ENCODE peak calls at places on chromosome 15, in four cellular contexts. Q, G, J and N are unnamed samples.

GRCh38 chr15:79432345-79433311 is 492 bp downstream of the MINAR1 start:
- DNase-seq in J (no peak), Q (no peak), G (no peak), N (no peak)

GRCh38 chr15:96462768-96463167 is 132.3 kb downstream of the NR2F2 start:
- DNase-seq in J (no peak), Q (no peak), G (no peak), N (no peak)

GRCh38 chr15:89669941-89670340 is 9.2 kb downstream of the PLIN1 start:
- DNase-seq in Q (no peak), G (no peak), J (no peak), N (no peak)

GRCh38 chr15:69434679-69435078 is 17.9 kb upstream of the RPLP1 start:
- DNase-seq in G (no peak), J (no peak), Q (no peak), N (no peak)

GRCh38 chr15:74785716-74786032 is 3.8 kb downstream of the CSK start:
- DNase-seq in G (peak; percentile 63), J (no peak), Q (no peak), N (no peak)

GRCh38 chr15:88620995-88621772 is at the start of gene AEN:
- DNase-seq in Q (peak; percentile 97), J (peak; percentile 95), G (peak; percentile 97), N (peak; percentile 96)

GRCh38 chr15:73210630-73211029 is 158.1 kb downstream of the HCN4 start:
- DNase-seq in J (no peak), Q (no peak), G (no peak), N (no peak)

GRCh38 chr15:88275804-88276203 is 19.3 kb upstream of the NTRK3 start:
- DNase-seq in J (no peak), G (no peak), Q (no peak), N (no peak)

GRCh38 chr15:28969511-28970085 is 83.8 kb downstream of the APBA2 start:
- DNase-seq in J (peak; percentile 41), Q (no peak), G (no peak), N (no peak)

GRCh38 chr15:91068436-91068835 is 31.6 kb upstream of the SV2B start:
- DNase-seq in Q (no peak), G (no peak), J (no peak), N (no peak)

GRCh38 chr15:100692671-100693070 is 90.3 kb downstream of the ASB7 start:
- DNase-seq in Q (no peak), J (no peak), G (no peak), N (no peak)

GRCh38 chr15:72195101-72195511 is 2.5 kb downstream of the GRAMD2A start:
- DNase-seq in J (no peak), G (no peak), Q (no peak), N (no peak)

GRCh38 chr15:36766449-36766848 is 187.0 kb downstream of the CDIN1 start:
- DNase-seq in Q (no peak), J (no peak), G (no peak), N (no peak)

DNA sequence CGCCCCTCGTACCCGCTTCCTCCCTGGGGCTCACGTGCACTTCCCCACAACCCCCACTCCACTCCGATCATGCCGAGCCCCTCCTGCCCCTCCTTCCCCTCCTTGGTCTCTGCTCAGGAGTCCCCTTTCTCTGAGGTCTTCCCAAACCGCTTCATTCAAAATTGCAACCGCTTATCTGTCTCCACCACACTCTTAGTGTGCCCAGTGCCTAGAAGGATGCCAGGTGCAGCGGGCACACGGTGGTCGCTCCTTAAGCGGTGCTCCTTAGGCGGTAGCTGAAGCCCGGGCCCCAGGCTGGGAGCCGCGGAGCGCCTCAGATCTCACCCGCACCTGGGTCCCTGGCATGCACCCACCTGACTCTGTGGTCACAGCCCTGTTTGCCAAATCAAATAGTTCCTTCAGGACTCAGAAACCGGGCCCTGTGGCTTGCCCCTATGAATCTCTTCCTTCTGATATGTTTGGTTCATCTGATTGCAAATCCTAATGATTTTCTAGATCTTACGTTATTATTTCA is 524.5 kb downstream of the OCA2 start:
- DNase-seq in J (no peak), G (peak; percentile 2), Q (no peak), N (no peak)
- TF ChIP-seq CTCF in J (no peak), G (no peak), Q (no peak), N (no peak)

DNA sequence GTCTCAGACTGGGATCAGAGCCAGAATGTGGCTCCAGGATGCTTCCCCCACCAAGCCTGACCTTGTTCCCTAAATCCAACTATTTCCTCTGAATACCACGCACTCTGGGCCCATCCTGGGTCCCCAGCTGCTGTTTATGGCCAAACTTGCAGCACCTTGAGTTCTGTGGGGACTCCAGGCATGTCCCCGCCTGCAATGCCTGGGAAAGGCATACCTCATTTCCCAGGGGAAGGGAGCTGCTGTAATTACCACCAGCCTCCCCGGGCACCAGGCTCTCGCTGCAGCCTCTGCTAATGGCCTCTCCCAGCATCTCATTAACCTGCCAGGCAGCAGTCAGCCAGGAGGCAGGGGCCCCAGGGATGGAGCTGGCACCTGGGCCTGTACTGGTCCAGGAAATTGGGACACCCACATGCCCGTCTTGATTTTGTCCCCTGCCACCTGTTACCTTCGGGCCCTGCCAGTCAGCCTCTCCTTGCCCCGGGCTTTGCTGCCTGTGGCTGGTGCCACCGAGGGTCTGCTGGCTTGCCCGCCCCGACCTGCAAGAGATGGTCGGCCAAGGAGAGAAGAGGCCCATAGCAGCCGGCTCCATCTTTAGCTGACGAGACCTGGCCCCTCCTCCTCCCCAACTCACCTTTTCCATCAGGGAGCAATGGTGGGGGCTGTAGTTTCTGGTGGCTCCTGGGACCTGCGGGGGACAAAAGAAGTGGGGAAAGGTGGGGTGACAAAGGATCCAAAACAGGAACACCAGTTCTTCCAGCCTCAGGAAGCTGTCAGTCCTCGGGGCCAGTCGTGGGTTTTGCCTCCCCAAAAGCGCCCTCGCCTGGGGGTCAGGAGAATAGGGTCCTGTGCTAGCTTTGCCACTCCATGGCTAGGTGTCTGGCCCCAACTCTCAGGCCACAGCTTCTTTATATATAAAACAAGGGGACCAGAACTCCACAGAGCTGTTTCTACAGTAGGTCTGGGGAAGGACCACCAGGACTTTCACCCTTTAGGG is 4.3 kb downstream of the CCDC9B start:
- DNase-seq in J (no peak), G (no peak), Q (no peak), N (no peak)
- TF ChIP-seq CTCF in J (no peak), G (peak; percentile 73), Q (no peak), N (no peak)

DNA sequence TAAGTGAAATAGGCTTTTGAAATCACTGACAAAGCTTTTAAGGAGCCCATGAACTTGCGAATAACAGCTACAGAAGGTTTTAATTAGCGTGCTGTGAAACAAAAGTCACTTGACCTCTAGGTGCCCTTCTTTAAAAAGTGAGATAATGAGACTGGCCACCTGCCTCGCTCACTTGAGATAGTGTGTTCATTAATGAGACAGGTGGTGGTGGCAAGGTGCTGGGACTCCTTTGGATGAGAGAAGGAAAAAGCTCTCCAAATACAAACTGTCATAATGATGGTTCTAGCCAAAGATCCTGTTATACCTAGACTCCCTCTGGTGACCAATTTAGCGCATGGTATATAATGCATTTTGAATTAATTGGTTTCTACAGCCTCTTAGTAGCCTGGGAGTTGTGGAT is 22.7 kb upstream of the IREB2 start:
- DNase-seq in G (no peak), J (peak; percentile 18), Q (no peak), N (no peak)
- TF ChIP-seq CTCF in G (no peak), J (peak; percentile 36), Q (peak; percentile 64), N (no peak)

GRCh38 chr15:40937762-40938529 is 8.8 kb downstream of the DLL4 start:
- DNase-seq in J (no peak), G (no peak), Q (no peak), N (no peak)
- TF ChIP-seq CTCF in J (peak; percentile 40), G (peak; percentile 30), Q (peak; percentile 38), N (no peak)

GRCh38 chr15:35751421-35752133 is 205.6 kb upstream of the DPH6 start:
- DNase-seq in Q (peak; percentile 76), G (no peak), J (peak; percentile 66), N (no peak)

GRCh38 chr15:35746121-35746520 is 200.2 kb upstream of the DPH6 start:
- DNase-seq in J (peak; percentile 81), G (no peak), Q (no peak), N (no peak)

GRCh38 chr15:35750051-35750450 is 204.1 kb upstream of the DPH6 start:
- DNase-seq in Q (no peak), G (no peak), J (no peak), N (no peak)

GRCh38 chr15:35752134-35752466 is 206.1 kb upstream of the DPH6 start:
- DNase-seq in G (no peak), Q (no peak), J (no peak), N (no peak)

GRCh38 chr15:35748105-35748504 is 202.1 kb upstream of the DPH6 start:
- DNase-seq in G (no peak), J (no peak), Q (no peak), N (no peak)
- TF ChIP-seq CTCF in G (no peak), J (no peak), Q (no peak), N (no peak)

GRCh38 chr15:52318729-52319500 is 23.3 kb upstream of the MYO5C start:
- DNase-seq in J (no peak), G (no peak), Q (no peak), N (no peak)
- TF ChIP-seq CTCF in J (no peak), G (no peak), Q (no peak), N (no peak)

GRCh38 chr15:56286213-56286612 is 42.5 kb upstream of the RFX7 start:
- DNase-seq in Q (no peak), J (no peak), G (no peak), N (no peak)
- TF ChIP-seq CTCF in Q (peak; percentile 43), J (peak; percentile 1), G (peak; percentile 42), N (no peak)

GRCh38 chr15:41804361-41804760 is 23.5 kb upstream of the JMJD7 start:
- DNase-seq in J (no peak), Q (no peak), G (no peak), N (no peak)
- TF ChIP-seq CTCF in J (no peak), Q (no peak), G (no peak), N (no peak)